ENCODE peak calls at places on chromosome 2, in eight cellular contexts. N is A549, H is HL-60, D is thoracic aorta, R is HEK293T, S is PC-9, K is NCI-H2171 treated with DMSO at 0.1 percent for 48 hours, C is tibial nerve. O is an unnamed sample.
A peak's percentile ranks its signal among the peaks of the same experiment; 100 is the strongest.

GRCh38 chr2:177680866-177681358 is 288.3 kb downstream of the AGPS start:
- DNase-seq in C (no peak), R (no peak), K (no peak), N (no peak), H (no peak), S (no peak), D (no peak), O (no peak)

GRCh38 chr2:85673736-85674375 is 5.9 kb upstream of the SFTPB start:
- DNase-seq in C (no peak), H (no peak), D (no peak), N (no peak), K (no peak), S (no peak), R (no peak), O (no peak)

GRCh38 chr2:98148968-98149697 is 62.2 kb downstream of the VWA3B start:
- DNase-seq in N (no peak), C (no peak), S (peak; percentile 10), D (no peak), R (no peak), H (no peak), K (no peak), O (no peak)

GRCh38 chr2:198173242-198173641 is 368.8 kb downstream of the PLCL1 start:
- DNase-seq in H (no peak), R (no peak), S (no peak), D (no peak), C (no peak), N (no peak), K (no peak), O (no peak)

GRCh38 chr2:34215174-34215573 is 616.1 kb upstream of the FAM98A start:
- DNase-seq in D (no peak), R (no peak), C (no peak), N (no peak), H (no peak), K (no peak), S (no peak), O (no peak)

GRCh38 chr2:135874966-135875365 is 1.3 kb downstream of the MCM6 start:
- DNase-seq in D (no peak), C (no peak), H (no peak), R (no peak), K (no peak), N (no peak), S (no peak), O (no peak)

GRCh38 chr2:61356958-61357350 is 113.9 kb downstream of the USP34 start:
- DNase-seq in S (no peak), K (no peak), C (no peak), H (no peak), R (no peak), D (no peak), N (no peak), O (no peak)

GRCh38 chr2:179172894-179173293 is 91.7 kb downstream of the SESTD1 start:
- DNase-seq in D (no peak), H (no peak), R (no peak), C (no peak), N (no peak), K (no peak), S (no peak), O (no peak)

GRCh38 chr2:160300203-160300602 is 100.1 kb upstream of the ITGB6 start:
- DNase-seq in C (no peak), R (no peak), H (no peak), D (no peak), N (no peak), S (no peak), K (no peak), O (no peak)

GRCh38 chr2:74206180-74206688 is 7.8 kb downstream of the MTHFD2 start:
- DNase-seq in S (no peak), H (no peak), N (no peak), K (no peak), C (peak; percentile 25), R (no peak), D (no peak), O (no peak)